ENCODE peak calls at places on chromosomes 4 and X, in seven cellular contexts. S is prostate gland, R is heart right ventricle, E is tibial artery, O is tibial nerve, G is lung, Y is hepatocyte. X is an unnamed sample.
A peak's percentile ranks its signal among the peaks of the same experiment; 100 is the strongest.

GRCh38 chr4:8915201-8916200 is 43.9 kb upstream of the HMX1 start:
- DNase-seq in E (peak; percentile 57), O (no peak), S (peak; percentile 2), Y (peak; percentile 3), R (no peak), G (no peak), X (peak; percentile 62)

GRCh38 chr4:169612869-169613859 is 781 bp upstream of the NEK1 start:
- DNase-seq in E (peak; percentile 85), R (peak; percentile 74), G (peak; percentile 74), O (peak; percentile 83), Y (peak; percentile 85), S (peak; percentile 74), X (peak; percentile 80)

GRCh38 chr4:114250439-114250891 is 271.0 kb upstream of the ARSJ start:
- DNase-seq in G (no peak), O (no peak), S (peak; percentile 13), E (no peak), Y (no peak), R (no peak), X (no peak)

GRCh38 chrX:115147220-115147619 is 42.0 kb upstream of the RBMXL3 start:
- DNase-seq in O (no peak), Y (no peak), E (no peak), S (no peak), R (no peak), G (no peak), X (no peak)

GRCh38 chrX:65871671-65872311 is 168.1 kb downstream of the VSIG4 start:
- DNase-seq in E (no peak), Y (peak; percentile 49), G (no peak), S (no peak), O (no peak), R (peak; percentile 6), X (no peak)

GRCh38 chr4:68599150-68599549 is 23.0 kb upstream of the UGT2B17 start:
- DNase-seq in E (no peak), Y (no peak), G (no peak), R (no peak), S (no peak), O (no peak), X (no peak)

GRCh38 chrX:110006826-110007375 is 4.0 kb downstream of the TMEM164 start:
- DNase-seq in G (no peak), R (no peak), E (no peak), Y (no peak), O (no peak), S (no peak), X (no peak)

GRCh38 chr4:9704551-9705332 is 76.7 kb upstream of the DRD5 start:
- DNase-seq in G (no peak), S (no peak), E (no peak), O (no peak), Y (no peak), R (no peak), X (no peak)

GRCh38 chr4:180134116-180134866 is 2108.9 kb upstream of the TENM3 start:
- DNase-seq in R (no peak), Y (peak; percentile 19), G (no peak), O (no peak), E (no peak), S (no peak), X (no peak)

GRCh38 chr4:155433636-155434360 is 57.0 kb upstream of the MAP9 start:
- DNase-seq in G (no peak), O (no peak), S (no peak), R (no peak), Y (no peak), E (no peak), X (no peak)

GRCh38 chr4:2742081-2742822 is 13.9 kb downstream of the TNIP2 start:
- DNase-seq in G (no peak), O (no peak), Y (no peak), E (no peak), R (no peak), S (no peak), X (peak; percentile 48)

GRCh38 chr4:168183717-168184571 is 91.6 kb downstream of the ANXA10 start:
- DNase-seq in Y (peak; percentile 23), O (no peak), G (no peak), E (no peak), S (no peak), R (no peak), X (no peak)

GRCh38 chr4:6177587-6178197 is 22.7 kb downstream of the JAKMIP1 start:
- DNase-seq in R (no peak), Y (no peak), S (no peak), E (no peak), G (no peak), O (no peak), X (no peak)

GRCh38 chr4:66034671-66035070 is 364.4 kb upstream of the EPHA5 start:
- DNase-seq in E (no peak), G (no peak), S (no peak), R (no peak), O (no peak), Y (no peak), X (no peak)

GRCh38 chr4:6110681-6111353 is 89.5 kb downstream of the JAKMIP1 start:
- DNase-seq in Y (no peak), G (no peak), R (no peak), S (no peak), O (no peak), E (peak; percentile 45), X (no peak)

GRCh38 chr4:7845493-7846124 is 94.1 kb downstream of the AFAP1 start:
- DNase-seq in G (no peak), O (no peak), E (no peak), S (no peak), Y (no peak), R (no peak), X (no peak)

GRCh38 chr4:138035781-138036258 is 206.3 kb downstream of the SLC7A11 start:
- DNase-seq in R (peak; percentile 11), G (no peak), Y (peak; percentile 67), O (peak; percentile 12), S (no peak), E (no peak), X (no peak)

GRCh38 chr4:56311299-56311975 is 75.9 kb downstream of the AASDH start:
- DNase-seq in S (no peak), E (no peak), R (no peak), O (no peak), G (no peak), Y (no peak), X (no peak)

GRCh38 chr4:72076562-72076961 is 44.8 kb downstream of the NPFFR2 start:
- DNase-seq in G (no peak), E (no peak), Y (no peak), O (no peak), R (no peak), S (no peak), X (no peak)

GRCh38 chr4:53537606-53538005 is 53.7 kb downstream of the LNX1 start:
- DNase-seq in Y (no peak), E (no peak), S (no peak), R (no peak), G (no peak), O (no peak), X (no peak)

GRCh38 chr4:53545238-53545637 is 46.0 kb downstream of the LNX1 start:
- DNase-seq in Y (no peak), O (no peak), E (no peak), S (no peak), R (no peak), G (no peak), X (no peak)

GRCh38 chr4:53536328-53536727 is 55.0 kb downstream of the LNX1 start:
- DNase-seq in S (no peak), R (no peak), O (no peak), G (no peak), Y (no peak), E (no peak), X (no peak)

GRCh38 chr4:53545942-53546581 is 45.2 kb downstream of the LNX1 start:
- DNase-seq in S (no peak), R (no peak), E (no peak), Y (no peak), G (no peak), O (no peak), X (no peak)

GRCh38 chr4:53541577-53542206 is 49.6 kb downstream of the LNX1 start:
- DNase-seq in E (no peak), O (no peak), S (no peak), R (no peak), Y (peak; percentile 17), G (no peak), X (no peak)
- H3K4me3 ChIP-seq in E (no peak overlapping the region), O (no peak overlapping the region), S (no peak overlapping the region), R (no peak overlapping the region), Y (no peak overlapping the region), G (no peak overlapping the region), X (no peak overlapping the region)

GRCh38 chrX:153372949-153373348 is 28.2 kb downstream of the PNMA6E start:
- DNase-seq in G (no peak), R (no peak), S (no peak), E (no peak), O (no peak), Y (no peak), X (no peak)

GRCh38 chrX:153374426-153374825 is 26.7 kb downstream of the PNMA6E start:
- DNase-seq in R (no peak), S (no peak), O (no peak), G (no peak), E (no peak), Y (no peak), X (no peak)

GRCh38 chrX:153370293-153371055 is 30.7 kb downstream of the PNMA6E start:
- DNase-seq in G (no peak), E (no peak), O (no peak), R (no peak), Y (no peak), S (no peak), X (no peak)

GRCh38 chrX:153366878-153367538 is 33.1 kb downstream of the ZNF275 start:
- DNase-seq in R (no peak), Y (no peak), S (no peak), G (no peak), E (no peak), O (no peak), X (no peak)

DNA sequence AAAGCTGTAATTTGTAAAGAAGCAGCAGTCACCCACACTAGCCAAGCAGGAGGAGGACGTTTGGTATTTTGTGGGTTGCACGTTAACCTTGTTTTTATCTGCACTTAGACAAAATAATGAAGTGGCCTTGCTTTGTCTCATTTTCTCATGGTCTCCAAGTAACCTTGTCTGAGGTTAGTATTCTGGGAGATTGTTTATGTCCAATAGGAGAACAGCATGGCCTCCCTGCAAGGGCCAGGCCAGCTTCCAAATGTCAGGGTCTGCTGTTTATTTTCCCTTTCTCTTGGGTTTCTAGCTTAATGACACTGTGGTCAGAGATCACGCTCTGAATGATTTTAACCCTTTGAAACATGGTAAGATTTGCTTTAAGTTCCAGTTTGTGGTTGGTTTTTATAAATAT is 29.9 kb downstream of the PNMA6E start:
- DNase-seq in G (no peak), E (no peak), R (no peak), S (no peak), Y (no peak), O (no peak), X (no peak)
- H3K4me1 ChIP-seq in G (no peaks in the 10 kb centered on the region), E (no peaks in the 10 kb centered on the region), R (no peaks in the 10 kb centered on the region), S (no peaks in the 10 kb centered on the region), Y (no peaks in the 10 kb centered on the region), O (no peaks in the 10 kb centered on the region), X (no peaks in the 10 kb centered on the region)

DNA sequence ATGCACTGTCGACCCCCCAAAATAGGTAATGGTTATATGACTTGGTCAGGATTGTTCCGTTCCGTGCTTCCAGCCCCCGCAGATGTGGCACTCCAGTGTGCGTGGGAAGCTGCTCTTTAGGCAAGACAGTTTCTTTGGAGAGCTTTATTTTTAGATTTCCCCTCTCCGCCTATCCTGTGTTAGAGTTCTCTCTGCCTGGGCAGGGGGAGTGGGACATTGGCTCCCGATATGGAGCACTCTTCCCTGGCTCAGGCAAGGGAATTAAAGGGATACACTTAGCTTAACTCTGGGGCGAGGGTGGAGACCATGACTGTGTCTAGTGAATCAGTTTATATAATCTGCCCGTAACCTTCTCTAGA is 36.0 kb downstream of the DLG3 start:
- DNase-seq in R (peak; percentile 41), O (no peak), Y (no peak), S (no peak), E (peak; percentile 67), G (no peak), X (no peak)
- H3K27ac ChIP-seq in R (peak overlapping the region; percentile 59), O (no peak overlapping the region), Y (peak overlapping the region; percentile 57), S (no peak overlapping the region), E (peak overlapping the region; percentile 80), G (peak overlapping the region; percentile 90), X (peak overlapping the region; percentile 32)

GRCh38 chr4:151013491-151013890 is 1.6 kb downstream of the LRBA start:
- DNase-seq in E (no peak), Y (no peak), G (no peak), S (no peak), R (no peak), O (no peak), X (no peak)
- H3K4me3 ChIP-seq in E (no peak overlapping the region), Y (peak overlapping the region; percentile 77), G (no peak overlapping the region), S (peak overlapping the region; percentile 98), R (peak overlapping the region; percentile 85), O (peak overlapping the region; percentile 79), X (peak overlapping the region; percentile 80)

X was measured in kidney.